ENCODE peak calls at places on chromosomes 4 and X, in nine cellular contexts. F is left ventricle myocardium inferior, N is lower lobe of right lung, M is tibial artery, V is right lobe of liver, P is body of pancreas, J is heart left ventricle, O is OCI-LY7, H is aorta. Q is an unnamed sample.
A peak's percentile ranks its signal among the peaks of the same experiment; 100 is the strongest.

GRCh38 chr4:15778742-15779231 is 659 bp downstream of the CD38 start:
- DNase-seq in M (no peak), N (peak; percentile 80), F (peak; percentile 39), J (peak; percentile 35), H (peak; percentile 65), P (peak; percentile 67), O (peak; percentile 90), V (peak; percentile 75), Q (no peak)

GRCh38 chrX:9339603-9340569 is 125.0 kb upstream of the TBL1X start:
- DNase-seq in F (peak; percentile 69), N (no peak), P (no peak), H (no peak), J (peak; percentile 56), V (no peak), O (no peak), M (peak; percentile 68), Q (no peak)

GRCh38 chr4:165248102-165248501 is 40.7 kb downstream of the KLHL2 start:
- DNase-seq in H (no peak), O (no peak), N (no peak), J (no peak), F (no peak), V (no peak), P (no peak), M (no peak), Q (no peak)

GRCh38 chr4:131609039-131609438 is 1540.1 kb upstream of the PCDH10 start:
- DNase-seq in V (no peak), H (no peak), P (no peak), O (no peak), M (no peak), F (no peak), N (no peak), J (no peak), Q (no peak)

GRCh38 chr4:151266542-151266941 is 10.4 kb upstream of the PRSS48 start:
- DNase-seq in H (no peak), M (no peak), N (no peak), F (no peak), J (no peak), O (no peak), V (no peak), P (no peak), Q (no peak)

GRCh38 chrX:154010330-154011087 is 9.2 kb downstream of the IRAK1 start:
- DNase-seq in J (no peak), O (no peak), P (peak; percentile 43), F (no peak), V (no peak), N (peak; percentile 56), M (no peak), H (peak; percentile 30), Q (no peak)

GRCh38 chrX:76919761-76920160 is 492.3 kb downstream of the MAGEE1 start:
- DNase-seq in O (no peak), P (no peak), N (no peak), M (no peak), J (no peak), F (no peak), H (no peak), V (no peak), Q (no peak)

GRCh38 chr4:144910753-144911152 is 187.2 kb downstream of the ANAPC10 start:
- DNase-seq in J (no peak), H (no peak), O (no peak), N (no peak), F (no peak), M (no peak), P (no peak), V (no peak), Q (no peak)

GRCh38 chr4:186724048-186724860 is 598 bp upstream of the FAT1 start:
- DNase-seq in F (peak; percentile 56), H (peak; percentile 68), J (peak; percentile 63), O (no peak), V (peak; percentile 79), P (peak; percentile 77), N (peak; percentile 59), M (peak; percentile 83), Q (no peak)

GRCh38 chrX:13938053-13938765 is 91.5 kb downstream of the GEMIN8 start:
- DNase-seq in N (peak; percentile 62), P (peak; percentile 68), F (peak; percentile 12), O (no peak), J (peak; percentile 30), M (no peak), H (peak; percentile 45), V (no peak), Q (peak; percentile 48)
- H3K4me3 ChIP-seq in N (peak overlapping the region; percentile 58), P (peak overlapping the region; percentile 31), F (peak overlapping the region; percentile 69), O (no peak overlapping the region), J (peak overlapping the region; percentile 62), M (peak overlapping the region; percentile 50), H (peak overlapping the region; percentile 71), V (peak overlapping the region; percentile 29), Q (peak overlapping the region; percentile 47)

DNA sequence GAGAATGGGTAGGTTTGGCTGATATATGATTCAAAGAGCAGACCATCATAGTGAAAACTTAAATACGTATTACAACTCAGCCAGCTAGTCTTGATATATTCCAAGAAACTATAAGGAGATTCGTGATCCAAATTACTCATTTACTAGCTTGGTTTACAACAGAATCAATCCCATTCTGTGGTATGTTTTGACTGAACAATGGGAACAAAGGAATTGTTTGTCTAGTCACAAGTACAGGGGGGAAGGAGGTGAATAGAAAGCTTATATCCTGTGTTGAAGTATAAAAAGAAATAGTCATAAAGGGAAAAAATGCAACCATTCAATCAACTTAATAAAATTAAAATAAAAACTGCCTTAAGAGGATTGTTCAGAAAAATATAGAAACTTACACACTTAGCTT is 17.0 kb downstream of the C4orf54 start:
- DNase-seq in H (no peak), V (no peak), J (no peak), M (no peak), N (no peak), O (no peak), P (no peak), F (no peak), Q (no peak)
- H3K4me1 ChIP-seq in H (no peaks in the 10 kb centered on the region), V (no peaks in the 10 kb centered on the region), J (no peaks in the 10 kb centered on the region), M (peaks cover 27% of the 10 kb centered on the region), N (peaks cover 3% of the 10 kb centered on the region), O (no peaks in the 10 kb centered on the region), P (peaks cover 23% of the 10 kb centered on the region), F (peaks cover 32% of the 10 kb centered on the region), Q (no peaks in the 10 kb centered on the region)

GRCh38 chr4:931194-931959 is 739 bp downstream of the GAK start:
- DNase-seq in O (peak; percentile 11), P (peak; percentile 36), J (no peak), M (peak; percentile 72), N (no peak), V (no peak), F (no peak), H (no peak), Q (no peak)
- H3K27ac ChIP-seq in O (peak overlapping the region; percentile 36), P (peak overlapping the region; percentile 97), J (peak overlapping the region; percentile 48), M (peak overlapping the region; percentile 86), N (peak overlapping the region; percentile 96), V (peak overlapping the region; percentile 87), F (peak overlapping the region; percentile 93), H (peak overlapping the region; percentile 2), Q (peak overlapping the region; percentile 90)

GRCh38 chr4:184350213-184350817 is 124.0 kb downstream of the IRF2 start:
- DNase-seq in P (no peak), J (no peak), M (no peak), O (no peak), V (no peak), F (no peak), H (no peak), N (no peak), Q (no peak)

GRCh38 chr4:184350964-184351363 is 123.4 kb downstream of the IRF2 start:
- DNase-seq in P (no peak), J (no peak), M (no peak), H (no peak), V (no peak), N (no peak), O (no peak), F (no peak), Q (no peak)

GRCh38 chr4:184348311-184349233 is 125.8 kb downstream of the IRF2 start:
- DNase-seq in N (no peak), O (peak; percentile 41), J (peak; percentile 57), H (no peak), V (peak; percentile 84), P (peak; percentile 80), F (peak; percentile 43), M (no peak), Q (no peak)

GRCh38 chr4:184347251-184348239 is 126.8 kb downstream of the IRF2 start:
- DNase-seq in M (no peak), H (peak; percentile 75), V (peak; percentile 69), P (peak; percentile 67), J (peak; percentile 73), F (peak; percentile 37), O (peak; percentile 89), N (peak; percentile 74), Q (peak; percentile 30)

GRCh38 chr4:184349283-184350039 is 124.9 kb downstream of the IRF2 start:
- DNase-seq in F (no peak), H (no peak), V (peak; percentile 60), J (peak; percentile 32), N (no peak), P (peak; percentile 52), M (no peak), O (no peak), Q (no peak)
- H3K4me3 ChIP-seq in F (no peak overlapping the region), H (no peak overlapping the region), V (no peak overlapping the region), J (no peak overlapping the region), N (no peak overlapping the region), P (no peak overlapping the region), M (no peak overlapping the region), O (no peak overlapping the region), Q (no peak overlapping the region)

DNA sequence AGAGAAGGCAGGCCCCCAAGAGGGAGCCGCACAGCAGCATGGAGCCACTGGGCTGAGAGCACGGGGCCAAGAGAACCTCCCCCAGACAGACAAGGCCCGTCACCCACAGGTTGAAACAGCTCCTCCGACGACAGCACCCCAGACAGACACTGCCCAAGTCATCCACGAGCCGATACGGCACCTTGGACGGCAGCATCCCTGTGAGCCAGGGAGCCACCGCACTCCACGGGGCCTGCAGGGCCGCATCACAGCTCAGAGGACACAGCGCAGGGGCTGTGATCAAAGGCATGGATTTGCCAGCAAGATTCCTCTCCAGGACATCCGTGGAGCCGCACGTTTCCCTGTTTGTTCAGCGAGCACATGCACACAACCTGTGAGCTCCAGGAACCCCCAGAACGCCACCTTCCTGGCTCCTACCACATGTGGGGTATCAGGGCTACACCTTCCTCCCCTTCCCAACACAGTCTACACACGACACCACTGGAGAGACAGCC is 3.9 kb downstream of the CTBP1 start:
- DNase-seq in V (peak; percentile 53), H (no peak), J (no peak), F (no peak), M (no peak), O (no peak), P (peak; percentile 42), N (no peak), Q (peak; percentile 30)
- H3K4me1 ChIP-seq in V (peaks cover 54% of the 10 kb centered on the region), H (no peaks in the 10 kb centered on the region), J (peaks cover 61% of the 10 kb centered on the region), F (peaks cover 81% of the 10 kb centered on the region), M (peaks cover 67% of the 10 kb centered on the region), O (peaks cover 22% of the 10 kb centered on the region), P (peaks cover 66% of the 10 kb centered on the region), N (peaks cover 63% of the 10 kb centered on the region), Q (peaks cover 30% of the 10 kb centered on the region)